ENCODE peak calls at places on chromosomes 16 and 17, in five cellular contexts. U is foreskin keratinocyte, B is HFF-Myc, L is cardiac fibroblast, J is brain microvascular endothelial cell. C is an unnamed sample.

GRCh38 chr17:14046978-14047377 is 22.3 kb upstream of the COX10 start:
- DNase-seq in J (no peak), L (no peak), U (no peak), B (no peak), C (no peak)

GRCh38 chr16:17277981-17278381 is 192.8 kb downstream of the XYLT1 start:
- DNase-seq in L (peak; percentile 26), J (no peak), B (no peak), U (no peak), C (no peak)

GRCh38 chr16:69367980-69368379 is 16.4 kb upstream of the TMED6 start:
- DNase-seq in J (peak; percentile 36), L (peak; percentile 41), U (no peak), B (no peak), C (no peak)

GRCh38 chr17:34663714-34664113 is 84.3 kb downstream of the TMEM132E start:
- DNase-seq in J (no peak), L (no peak), B (no peak), U (no peak), C (no peak)

GRCh38 chr17:38707678-38708351 is 2.7 kb downstream of the MLLT6 start:
- DNase-seq in J (no peak), B (no peak), U (no peak), L (no peak), C (no peak)

GRCh38 chr17:9200699-9201359 is 179.5 kb downstream of the NTN1 start:
- DNase-seq in U (no peak), J (no peak), L (no peak), B (no peak), C (no peak)

GRCh38 chr17:38453951-38454421 is 25.7 kb downstream of the ARHGAP23 start:
- DNase-seq in U (no peak), J (no peak), B (no peak), L (peak; percentile 51), C (no peak)

GRCh38 chr17:18143044-18143936 is 34.7 kb downstream of the MYO15A start:
- DNase-seq in U (no peak), B (no peak), J (no peak), L (peak; percentile 31), C (no peak)

GRCh38 chr16:28087675-28088285 is 24.3 kb upstream of the GSG1L start:
- DNase-seq in U (no peak), L (no peak), B (no peak), J (no peak), C (no peak)

GRCh38 chr16:86198201-86199118 is 299.5 kb downstream of the IRF8 start:
- DNase-seq in L (no peak), U (no peak), B (no peak), J (no peak), C (no peak)

GRCh38 chr17:74390680-74391653 is 23.7 kb downstream of the GPR142 start:
- DNase-seq in L (no peak), U (no peak), J (no peak), B (no peak), C (no peak)

GRCh38 chr16:85384831-85385462 is 228.2 kb upstream of the GSE1 start:
- DNase-seq in U (peak; percentile 73), L (no peak), J (no peak), B (no peak), C (no peak)

GRCh38 chr16:75761111-75761510 is 34.8 kb upstream of the CPHXL start:
- DNase-seq in J (peak; percentile 3), L (peak; percentile 56), B (no peak), U (no peak), C (no peak)

GRCh38 chr16:57386381-57386951 is 14.2 kb downstream of the CX3CL1 start:
- DNase-seq in L (peak; percentile 78), J (peak; percentile 65), B (no peak), U (no peak), C (no peak)

GRCh38 chr16:15942901-15943690 is 6.3 kb upstream of the ABCC1 start:
- DNase-seq in J (no peak), L (no peak), U (no peak), B (no peak), C (no peak)

GRCh38 chr17:9409026-9409425 is 166.6 kb downstream of the STX8 start:
- DNase-seq in U (no peak), B (no peak), J (no peak), L (no peak), C (no peak)

GRCh38 chr17:4497101-4497824 is 1.4 kb upstream of the SPNS2 start:
- DNase-seq in U (peak; percentile 42), J (no peak), B (no peak), L (peak; percentile 18), C (no peak)

GRCh38 chr16:49644143-49644460 is 211.8 kb downstream of the ZNF423 start:
- DNase-seq in J (no peak), L (peak; percentile 73), U (no peak), B (no peak), C (no peak)

GRCh38 chr16:22427556-22427955 is 53.1 kb upstream of the CDR2 start:
- DNase-seq in J (no peak), L (no peak), U (no peak), B (no peak), C (no peak)

GRCh38 chr16:53043986-53044571 is 8.6 kb downstream of the CHD9NB start:
- DNase-seq in B (no peak), J (no peak), U (no peak), L (no peak), C (no peak)

GRCh38 chr16:85716680-85717038 is 27.9 kb upstream of the GINS2 start:
- DNase-seq in J (no peak), B (no peak), L (no peak), U (no peak), C (no peak)

GRCh38 chr17:49914096-49914490 is 54.9 kb upstream of the DLX4 start:
- DNase-seq in J (no peak), U (no peak), B (no peak), L (no peak), C (no peak)

GRCh38 chr16:70738083-70738977 is 52.5 kb upstream of the MTSS2 start:
- DNase-seq in B (peak; percentile 73), L (peak; percentile 62), J (peak; percentile 48), U (no peak), C (no peak)

GRCh38 chr17:50837980-50838954 is 2.9 kb downstream of the WFIKKN2 start:
- DNase-seq in J (no peak), L (no peak), U (no peak), B (no peak), C (no peak)

GRCh38 chr16:55062446-55062845 is 131.8 kb downstream of the IRX5 start:
- DNase-seq in U (no peak), J (no peak), B (no peak), L (peak; percentile 17), C (no peak)

GRCh38 chr17:68709461-68709860 is 108.3 kb upstream of the FAM20A start:
- DNase-seq in U (no peak), L (no peak), B (no peak), J (no peak), C (no peak)

GRCh38 chr17:79045001-79045729 is 21.2 kb downstream of the C1QTNF1 start:
- DNase-seq in J (no peak), B (no peak), L (no peak), U (no peak), C (no peak)

GRCh38 chr17:55609737-55610201 is 98.5 kb upstream of the SMIM36 start:
- DNase-seq in J (peak; percentile 30), L (peak; percentile 58), U (no peak), B (no peak), C (no peak)

GRCh38 chr17:72702998-72703397 is 389.5 kb downstream of the SLC39A11 start:
- DNase-seq in J (no peak), B (peak; percentile 88), L (no peak), U (no peak), C (no peak)

GRCh38 chr17:31525801-31526549 is 134.5 kb downstream of the RAB11FIP4 start:
- DNase-seq in U (no peak), B (no peak), L (no peak), J (no peak), C (no peak)

GRCh38 chr17:3893720-3894116 is 865 bp upstream of the CAMKK1 start:
- DNase-seq in L (no peak), U (no peak), J (no peak), B (no peak), C (no peak)

GRCh38 chr17:66115246-66115645 is 76.7 kb downstream of the CEP112 start:
- DNase-seq in B (no peak), J (peak; percentile 18), U (no peak), L (peak; percentile 60), C (no peak)

DNA sequence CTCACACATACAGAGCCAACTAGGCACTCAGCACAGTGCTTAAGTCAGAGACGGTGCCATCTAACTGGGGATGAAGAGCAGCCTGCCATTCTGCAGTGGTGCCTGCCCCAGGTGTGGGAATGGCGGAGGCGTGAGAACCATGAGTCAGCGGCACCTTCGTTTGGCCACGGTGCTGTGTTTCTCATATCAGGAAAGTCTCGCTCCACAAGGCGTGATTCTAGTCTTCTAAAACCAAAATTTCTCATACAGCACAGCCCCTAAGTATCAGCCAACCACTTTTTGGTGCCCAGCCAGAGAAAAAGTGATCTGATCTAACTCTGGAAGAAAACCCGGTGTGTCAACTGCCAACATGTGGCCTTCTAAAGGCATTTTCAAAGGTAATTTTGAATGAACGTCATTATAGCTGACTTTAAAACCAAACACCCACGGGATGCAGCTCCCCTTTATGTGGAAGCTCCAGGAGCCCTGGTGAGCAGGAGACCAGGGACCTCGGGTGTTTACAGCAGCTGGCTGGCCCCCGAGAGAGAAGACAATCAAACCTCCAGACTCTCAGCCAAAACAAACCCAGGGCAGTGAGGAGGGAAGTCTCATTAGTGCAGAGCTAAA is 54.6 kb downstream of the ABCC12 start:
- DNase-seq in L (no peak), B (no peak), U (no peak), J (no peak), C (no peak)
- TF ChIP-seq CTCF in L (no peak), B (no peak), U (no peak), J (no peak), C (no peak)

GRCh38 chr17:21452377-21453143 is 76.4 kb downstream of the KCNJ12 start:
- DNase-seq in U (peak; percentile 30), J (peak; percentile 59), L (peak; percentile 79), B (peak; percentile 43), C (no peak)
- TF ChIP-seq CTCF in U (peak; percentile 82), J (peak; percentile 85), L (peak; percentile 60), B (peak; percentile 76), C (peak; percentile 30)

GRCh38 chr16:720507-720989 is 398 bp upstream of the ANTKMT start:
- DNase-seq in J (peak; percentile 43), B (no peak), L (peak; percentile 63), U (no peak), C (no peak)

GRCh38 chr16:720990-721764 is at the start of gene ANTKMT:
- DNase-seq in B (no peak), U (no peak), J (peak; percentile 28), L (peak; percentile 62), C (peak; percentile 76)

GRCh38 chr16:718389-718788 is 2.6 kb upstream of the ANTKMT start:
- DNase-seq in J (no peak), B (no peak), U (no peak), L (no peak), C (no peak)

GRCh38 chr16:718922-719321 is 2.0 kb upstream of the ANTKMT start:
- DNase-seq in B (no peak), L (no peak), U (no peak), J (no peak), C (no peak)

GRCh38 chr16:719815-720506 is 985 bp upstream of the ANTKMT start:
- DNase-seq in L (no peak), U (no peak), J (no peak), B (no peak), C (no peak)
- TF ChIP-seq CTCF in L (peak; percentile 29), U (peak; percentile 52), J (peak; percentile 56), B (peak; percentile 30), C (no peak)

GRCh38 chr17:28367641-28368305 is 2.3 kb downstream of the VTN start:
- DNase-seq in L (no peak), U (no peak), B (no peak), J (no peak), C (no peak)
- TF ChIP-seq CTCF in L (no peak), U (no peak), B (no peak), J (no peak), C (no peak)